ENCODE peak calls at places on chromosomes 6 and 20, in ten cellular contexts. F, M, C, X, I, P, J, D, H and G are unnamed samples.

GRCh38 chr6:168221000-168221399 is 98.6 kb downstream of the DACT2 start:
- DNase-seq in F (no peak), M (no peak), C (no peak), X (no peak), I (no peak), P (no peak), J (no peak), D (no peak), H (no peak), G (no peak)

GRCh38 chr6:156877126-156877863 is 100.1 kb downstream of the ARID1B start:
- DNase-seq in F (no peak), M (no peak), C (no peak), X (no peak), I (no peak), P (no peak), J (no peak), D (no peak), H (no peak), G (no peak)

GRCh38 chr6:45560421-45560820 is 182.7 kb upstream of the SUPT3H start:
- DNase-seq in F (no peak), M (no peak), C (no peak), X (no peak), I (no peak), P (no peak), J (no peak), D (no peak), H (no peak), G (no peak)

GRCh38 chr20:1800777-1801176 is 94.4 kb upstream of the SIRPA start:
- DNase-seq in F (no peak), M (peak; percentile 57), C (peak; percentile 20), X (no peak), I (peak; percentile 40), P (no peak), J (peak; percentile 65), D (no peak), H (no peak), G (peak; percentile 13)

GRCh38 chr6:303948-304558 is 11.8 kb downstream of the DUSP22 start:
- DNase-seq in F (no peak), M (no peak), C (no peak), X (no peak), I (no peak), P (no peak), J (no peak), D (no peak), H (no peak), G (no peak)

GRCh38 chr6:169536446-169537170 is 165.2 kb downstream of the WDR27 start:
- DNase-seq in F (no peak), M (peak; percentile 66), C (no peak), X (no peak), I (no peak), P (no peak), J (peak; percentile 76), D (no peak), H (no peak), G (no peak)

GRCh38 chr6:131107166-131107565 is 28.1 kb upstream of the AKAP7 start:
- DNase-seq in F (no peak), M (peak; percentile 78), C (no peak), X (no peak), I (no peak), P (no peak), J (peak; percentile 80), D (no peak), H (no peak), G (no peak)

GRCh38 chr20:59518881-59519706 is 85.2 kb upstream of the PHACTR3 start:
- DNase-seq in F (no peak), M (peak; percentile 69), C (peak; percentile 22), X (peak; percentile 37), I (peak; percentile 42), P (no peak), J (peak; percentile 46), D (no peak), H (no peak), G (peak; percentile 60)

GRCh38 chr6:144321839-144322591 is 36.9 kb downstream of the UTRN start:
- DNase-seq in F (no peak), M (peak; percentile 62), C (no peak), X (no peak), I (no peak), P (no peak), J (peak; percentile 72), D (no peak), H (no peak), G (no peak)

GRCh38 chr6:100490065-100490464 is 25.3 kb upstream of the SIM1 start:
- DNase-seq in F (no peak), M (no peak), C (no peak), X (no peak), I (no peak), P (no peak), J (no peak), D (no peak), H (no peak), G (no peak)

GRCh38 chr6:52725530-52726192 is 37.6 kb downstream of the GSTA2 start:
- DNase-seq in F (no peak), M (peak; percentile 4), C (no peak), X (no peak), I (no peak), P (no peak), J (peak; percentile 46), D (no peak), H (no peak), G (no peak)

GRCh38 chr6:45532626-45533258 is 155.0 kb upstream of the SUPT3H start:
- DNase-seq in F (no peak), M (no peak), C (no peak), X (no peak), I (no peak), P (no peak), J (peak; percentile 43), D (no peak), H (no peak), G (no peak)

GRCh38 chr6:110547266-110547964 is 71.0 kb upstream of the SLC22A16 start:
- DNase-seq in F (no peak), M (peak; percentile 95), C (no peak), X (no peak), I (no peak), P (no peak), J (peak; percentile 75), D (no peak), H (no peak), G (no peak)

GRCh38 chr20:59673288-59673997 is 69.1 kb downstream of the PHACTR3 start:
- DNase-seq in F (no peak), M (no peak), C (no peak), X (no peak), I (no peak), P (no peak), J (no peak), D (no peak), H (no peak), G (peak; percentile 35)

GRCh38 chr6:125983246-125983945 is 2.9 kb upstream of the TRMT11 start:
- DNase-seq in F (no peak), M (peak; percentile 69), C (no peak), X (no peak), I (no peak), P (no peak), J (peak; percentile 88), D (no peak), H (no peak), G (no peak)

GRCh38 chr20:16415079-16415478 is 158.2 kb downstream of the KIF16B start:
- DNase-seq in F (no peak), M (peak; percentile 20), C (no peak), X (no peak), I (no peak), P (no peak), J (peak; percentile 50), D (no peak), H (no peak), G (no peak)

GRCh38 chr20:2693286-2693995 is 861 bp downstream of the EBF4 start:
- DNase-seq in F (no peak), M (no peak), C (no peak), X (peak; percentile 56), I (peak; percentile 33), P (no peak), J (peak; percentile 30), D (peak; percentile 44), H (peak; percentile 36), G (peak; percentile 67)

GRCh38 chr20:9015984-9016324 is 52.9 kb upstream of the PLCB4 start:
- DNase-seq in F (no peak), M (peak; percentile 73), C (no peak), X (no peak), I (no peak), P (no peak), J (peak; percentile 41), D (no peak), H (no peak), G (no peak)

GRCh38 chr20:64264091-64264490 is 8.5 kb downstream of the PCMTD2 start:
- DNase-seq in F (no peak), M (no peak), C (no peak), X (no peak), I (no peak), P (no peak), J (peak; percentile 9), D (no peak), H (no peak), G (no peak)

GRCh38 chr6:100257661-100258395 is 206.9 kb downstream of the SIM1 start:
- DNase-seq in F (no peak), M (peak; percentile 77), C (no peak), X (no peak), I (no peak), P (no peak), J (peak; percentile 62), D (no peak), H (no peak), G (no peak)